ENCODE peak calls at places on chromosomes 2 and 18, in six cellular contexts. I is BE2C, J is heart right ventricle, F is cardiac fibroblast, C is breast epithelium, L is WERI-Rb-1. Z is an unnamed sample.

GRCh38 chr18:22399949-22400348 is 17.8 kb downstream of the CTAGE1 start:
- DNase-seq in I (no peak), J (peak; percentile 31), F (no peak), C (no peak), L (no peak), Z (no peak)

GRCh38 chr2:135701442-135701841 is 40.2 kb upstream of the UBXN4 start:
- DNase-seq in I (no peak), J (no peak), F (peak; percentile 27), C (no peak), L (no peak), Z (peak; percentile 54)

GRCh38 chr2:9972621-9973445 is 21.3 kb downstream of the GRHL1 start:
- DNase-seq in I (no peak), J (no peak), F (peak; percentile 55), C (no peak), L (no peak), Z (peak; percentile 79)

GRCh38 chr2:102061962-102062795 is 70.4 kb downstream of the IL1R2 start:
- DNase-seq in I (no peak), J (peak; percentile 68), F (peak; percentile 94), C (no peak), L (no peak), Z (peak; percentile 82)

GRCh38 chr2:100588071-100588786 is 25.4 kb downstream of the PDCL3 start:
- DNase-seq in I (no peak), J (no peak), F (peak; percentile 50), C (no peak), L (no peak), Z (peak; percentile 45)

GRCh38 chr2:78417355-78417754 is 608.1 kb upstream of the REG3G start:
- DNase-seq in I (no peak), J (no peak), F (no peak), C (no peak), L (no peak), Z (no peak)

GRCh38 chr18:73462092-73462491 is 594.3 kb upstream of the NETO1 start:
- DNase-seq in I (peak; percentile 34), J (peak; percentile 15), F (peak; percentile 75), C (no peak), L (no peak), Z (peak; percentile 80)

GRCh38 chr2:20597868-20598183 is 53.1 kb downstream of the HS1BP3 start:
- DNase-seq in I (no peak), J (no peak), F (no peak), C (no peak), L (peak; percentile 5), Z (no peak)

GRCh38 chr2:68721482-68722071 is 13.0 kb upstream of the ARHGAP25 start:
- DNase-seq in I (no peak), J (no peak), F (no peak), C (no peak), L (no peak), Z (no peak)

GRCh38 chr18:77207540-77207939 is 42.1 kb upstream of the GALR1 start:
- DNase-seq in I (no peak), J (peak; percentile 24), F (peak; percentile 88), C (no peak), L (peak; percentile 53), Z (peak; percentile 93)

GRCh38 chr2:204834716-204835115 is 289.4 kb downstream of the PARD3B start:
- DNase-seq in I (no peak), J (no peak), F (no peak), C (no peak), L (no peak), Z (no peak)

GRCh38 chr2:126359494-126359893 is 296.5 kb upstream of the GYPC start:
- DNase-seq in I (no peak), J (no peak), F (peak; percentile 8), C (no peak), L (no peak), Z (peak; percentile 22)

GRCh38 chr2:9288233-9288632 is 81.6 kb downstream of the ASAP2 start:
- DNase-seq in I (no peak), J (no peak), F (peak; percentile 83), C (no peak), L (no peak), Z (peak; percentile 83)

GRCh38 chr18:44859751-44860458 is 179.2 kb downstream of the SETBP1 start:
- DNase-seq in I (no peak), J (no peak), F (no peak), C (no peak), L (no peak), Z (no peak)

GRCh38 chr18:74731097-74731496 is 133.4 kb downstream of the ZNF407 start:
- DNase-seq in I (no peak), J (no peak), F (peak; percentile 26), C (no peak), L (no peak), Z (peak; percentile 81)

GRCh38 chr2:62459106-62459505 is 46.9 kb downstream of the TMEM17 start:
- DNase-seq in I (no peak), J (no peak), F (no peak), C (no peak), L (no peak), Z (no peak)

GRCh38 chr18:42583197-42583776 is 532.2 kb downstream of the RIT2 start:
- DNase-seq in I (no peak), J (no peak), F (peak; percentile 11), C (no peak), L (no peak), Z (no peak)

GRCh38 chr2:70926042-70926441 is 9.7 kb upstream of the ATP6V1B1 start:
- DNase-seq in I (no peak), J (no peak), F (no peak), C (no peak), L (no peak), Z (no peak)

GRCh38 chr2:70921031-70921430 is 14.7 kb upstream of the ATP6V1B1 start:
- DNase-seq in I (no peak), J (no peak), F (no peak), C (no peak), L (peak; percentile 8), Z (no peak)

GRCh38 chr2:70921839-70922590 is 13.7 kb upstream of the ATP6V1B1 start:
- DNase-seq in I (no peak), J (no peak), F (peak; percentile 20), C (no peak), L (peak; percentile 77), Z (peak; percentile 27)

GRCh38 chr2:70922591-70923234 is 13.0 kb upstream of the ATP6V1B1 start:
- DNase-seq in I (no peak), J (no peak), F (no peak), C (no peak), L (peak; percentile 98), Z (no peak)

GRCh38 chr2:70923378-70924015 is 12.2 kb upstream of the ATP6V1B1 start:
- DNase-seq in I (no peak), J (no peak), F (no peak), C (no peak), L (peak; percentile 80), Z (no peak)
- TF ChIP-seq CTCF in I (peak; percentile 27), J (peak; percentile 23), F (peak; percentile 28), C (no peak), L (peak; percentile 74), Z (peak; percentile 14)

GRCh38 chr2:231300020-231300721 is 95.3 kb upstream of the B3GNT7 start:
- DNase-seq in I (no peak), J (no peak), F (peak; percentile 6), C (no peak), L (no peak), Z (no peak)
- TF ChIP-seq CTCF in I (no peak), J (no peak), F (no peak), C (no peak), L (no peak), Z (no peak)

DNA sequence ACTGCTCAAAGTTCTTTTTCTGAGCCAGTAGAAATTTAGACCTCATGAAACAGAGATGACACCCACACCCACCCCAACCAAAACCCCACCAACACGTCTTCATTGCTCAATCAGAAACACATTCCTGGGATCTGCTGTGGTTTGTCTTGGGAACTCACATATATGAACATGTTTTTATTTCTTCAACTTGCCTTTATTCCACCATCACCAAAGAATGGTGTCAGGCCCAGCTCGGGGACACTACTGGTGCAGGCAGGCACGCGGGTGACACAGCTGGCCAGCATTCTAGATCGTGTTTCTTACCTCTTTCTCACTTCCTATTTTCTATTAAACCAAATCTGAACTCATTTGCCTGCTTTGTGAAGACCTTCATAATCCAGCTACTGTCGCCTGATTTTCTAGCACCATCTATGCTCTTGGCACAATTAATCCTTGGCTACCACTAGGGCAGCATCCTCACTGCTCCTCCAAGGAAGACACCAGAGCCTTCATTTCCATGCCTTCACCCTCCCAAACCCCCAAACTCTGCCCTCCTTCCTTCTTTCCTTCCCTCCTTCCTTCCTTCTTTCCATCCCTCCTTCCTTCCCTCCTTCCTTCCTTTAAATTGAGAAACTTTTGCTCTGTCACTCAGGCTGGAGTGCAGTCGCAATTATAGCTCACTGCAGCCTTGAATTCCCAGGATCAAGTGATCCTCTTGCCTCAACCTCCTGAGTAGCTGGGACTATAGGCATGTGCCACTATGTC is 157.1 kb downstream of the BCL2 start:
- DNase-seq in I (no peak), J (no peak), F (peak; percentile 60), C (no peak), L (no peak), Z (peak; percentile 76)
- TF ChIP-seq CTCF in I (no peak), J (no peak), F (no peak), C (no peak), L (no peak), Z (no peak)

DNA sequence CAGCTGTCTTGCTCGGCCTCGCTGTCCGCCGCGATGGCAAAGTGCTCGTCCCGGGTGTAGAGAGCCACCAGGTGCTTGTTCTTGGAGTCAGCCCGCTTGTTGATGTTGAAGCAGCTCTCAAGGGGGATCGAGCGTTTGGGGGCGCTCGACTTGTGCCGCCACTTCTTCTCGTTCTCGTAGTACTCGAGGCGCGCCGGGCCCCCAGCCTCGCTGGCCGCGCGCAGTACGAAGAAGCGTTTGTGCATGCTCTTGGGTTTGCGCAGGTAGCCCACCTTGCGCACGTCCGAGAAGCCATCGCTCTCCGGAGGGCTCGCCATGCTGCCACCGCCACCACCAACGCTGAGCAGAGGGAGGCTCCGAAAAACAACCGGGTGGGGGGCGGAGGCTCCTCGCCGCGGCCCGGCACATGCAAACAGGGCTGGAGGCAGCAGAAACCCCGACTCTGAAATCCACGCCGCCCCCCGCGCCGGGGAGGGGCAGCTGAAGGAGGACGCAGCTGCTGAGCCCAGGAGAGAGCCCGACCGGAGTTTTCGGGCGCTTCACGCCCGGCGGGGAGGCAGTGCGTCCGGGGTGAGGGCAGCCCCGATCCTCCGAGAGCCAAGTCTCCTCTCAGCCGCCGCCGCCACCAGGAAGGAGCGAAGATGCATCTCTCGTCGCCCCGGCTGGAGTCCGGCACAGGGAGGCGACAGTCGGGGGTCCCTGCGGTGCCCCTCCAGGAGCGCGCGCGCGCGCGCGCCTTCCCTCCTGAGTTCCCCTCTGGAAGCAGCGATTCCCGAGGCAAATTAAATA is 1.0 kb downstream of the IRS1 start:
- DNase-seq in I (peak; percentile 24), J (peak; percentile 23), F (peak; percentile 63), C (peak; percentile 59), L (no peak), Z (peak; percentile 50)
- TF ChIP-seq CTCF in I (no peak), J (peak; percentile 22), F (no peak), C (no peak), L (no peak), Z (peak; percentile 22)

GRCh38 chr2:230821261-230821990 is 43.3 kb upstream of the ITM2C start:
- DNase-seq in I (no peak), J (no peak), F (no peak), C (no peak), L (no peak), Z (no peak)

GRCh38 chr2:230825354-230825753 is 39.4 kb upstream of the ITM2C start:
- DNase-seq in I (no peak), J (no peak), F (no peak), C (no peak), L (no peak), Z (no peak)

GRCh38 chr2:230823264-230823964 is 41.3 kb upstream of the ITM2C start:
- DNase-seq in I (no peak), J (no peak), F (no peak), C (no peak), L (no peak), Z (no peak)

GRCh38 chr2:230821991-230822520 is 42.7 kb upstream of the ITM2C start:
- DNase-seq in I (no peak), J (no peak), F (no peak), C (no peak), L (no peak), Z (no peak)

GRCh38 chr2:230824406-230824978 is 40.2 kb upstream of the ITM2C start:
- DNase-seq in I (peak; percentile 72), J (peak; percentile 76), F (peak; percentile 88), C (no peak), L (peak; percentile 62), Z (peak; percentile 80)
- TF ChIP-seq CTCF in I (peak; percentile 75), J (peak; percentile 81), F (peak; percentile 64), C (peak; percentile 75), L (peak; percentile 60), Z (peak; percentile 78)